ENCODE peak calls at places on chromosomes 16 and 17, in eight cellular contexts. M is lower lobe of right lung, O is PC-3, W is neural progenitor cell, D is Peyer's patch, F is body of pancreas, X is mammary epithelial cell, K is pancreas. P is an unnamed sample.

GRCh38 chr16:87956169-87956770 is 5.0 kb downstream of the BANP start:
- DNase-seq in W (peak; percentile 65), D (peak; percentile 84), O (no peak), F (peak; percentile 62), M (peak; percentile 62), X (no peak), K (no peak), P (no peak)

GRCh38 chr17:41651625-41652460 is 27.5 kb upstream of the KRT17 start:
- DNase-seq in F (peak; percentile 81), X (peak; percentile 88), W (no peak), D (peak; percentile 86), O (no peak), K (peak; percentile 78), M (peak; percentile 88), P (no peak)

GRCh38 chr17:31487063-31487647 is 95.7 kb downstream of the RAB11FIP4 start:
- DNase-seq in W (no peak), D (no peak), X (no peak), M (no peak), O (no peak), K (no peak), F (no peak), P (no peak)

GRCh38 chr16:69701866-69702265 is 24.5 kb downstream of the NQO1 start:
- DNase-seq in F (no peak), X (no peak), M (no peak), K (no peak), D (no peak), O (no peak), W (no peak), P (no peak)

GRCh38 chr17:65931246-65932149 is 260.4 kb downstream of the CEP112 start:
- DNase-seq in K (no peak), M (no peak), D (no peak), W (no peak), O (no peak), F (no peak), X (no peak), P (no peak)

GRCh38 chr17:57350266-57350665 is 93.9 kb downstream of the MSI2 start:
- DNase-seq in F (no peak), X (no peak), O (no peak), M (no peak), W (no peak), K (no peak), D (no peak), P (peak; percentile 75)

GRCh38 chr16:69204106-69204655 is 17.2 kb downstream of the SNTB2 start:
- DNase-seq in F (no peak), X (no peak), M (no peak), O (no peak), K (no peak), D (no peak), W (no peak), P (no peak)

GRCh38 chr16:28915181-28915580 is 9.9 kb downstream of the RABEP2 start:
- DNase-seq in W (no peak), X (no peak), M (no peak), K (no peak), O (peak; percentile 51), D (no peak), F (no peak), P (no peak)

GRCh38 chr17:12094336-12094735 is 73.7 kb downstream of the MAP2K4 start:
- DNase-seq in O (no peak), K (no peak), F (no peak), M (no peak), W (no peak), D (no peak), X (no peak), P (no peak)

GRCh38 chr17:41676058-41676419 is 12.6 kb upstream of the EIF1 start:
- DNase-seq in F (no peak), M (no peak), O (no peak), W (no peak), K (no peak), X (no peak), D (no peak), P (no peak)

GRCh38 chr16:50301626-50302471 is 35.5 kb downstream of the ADCY7 start:
- DNase-seq in K (no peak), M (peak; percentile 46), F (no peak), O (no peak), D (peak; percentile 48), X (peak; percentile 53), W (no peak), P (peak; percentile 44)

GRCh38 chr17:56908061-56908542 is 5.7 kb downstream of the TRIM25 start:
- DNase-seq in M (peak; percentile 90), F (peak; percentile 49), O (peak; percentile 70), W (no peak), X (no peak), D (peak; percentile 91), K (no peak), P (peak; percentile 79)

GRCh38 chr17:15039366-15039765 is 225.8 kb downstream of the PMP22 start:
- DNase-seq in F (no peak), M (no peak), K (no peak), X (peak; percentile 5), D (no peak), O (peak; percentile 29), W (no peak), P (no peak)

GRCh38 chr16:22206847-22207714 is 1.0 kb downstream of the EEF2K start:
- DNase-seq in D (peak; percentile 80), O (peak; percentile 61), K (peak; percentile 88), W (peak; percentile 52), M (peak; percentile 86), X (peak; percentile 58), F (peak; percentile 88), P (peak; percentile 88)

GRCh38 chr17:50511058-50511457 is 2.8 kb downstream of the MYCBPAP start:
- DNase-seq in K (no peak), M (no peak), W (no peak), D (no peak), X (no peak), F (no peak), O (peak; percentile 59), P (no peak)

GRCh38 chr16:23889189-23889588 is 53.4 kb downstream of the PRKCB start:
- DNase-seq in W (no peak), K (no peak), D (no peak), F (no peak), X (no peak), O (no peak), M (no peak), P (no peak)

GRCh38 chr16:47774661-47775060 is 313.5 kb downstream of the PHKB start:
- DNase-seq in F (no peak), X (peak; percentile 44), D (no peak), W (peak; percentile 27), O (peak; percentile 78), M (no peak), K (no peak), P (no peak)

GRCh38 chr16:31451681-31452351 is 7.5 kb upstream of the ARMC5 start:
- DNase-seq in M (no peak), K (peak; percentile 59), W (peak; percentile 79), X (peak; percentile 69), F (peak; percentile 71), O (peak; percentile 60), D (peak; percentile 66), P (peak; percentile 59)

GRCh38 chr17:71334041-71334781 is 786.6 kb upstream of the SOX9 start:
- DNase-seq in F (no peak), O (no peak), M (no peak), X (no peak), K (no peak), W (peak; percentile 8), D (no peak), P (no peak)

GRCh38 chr16:84196727-84197486 is 6.0 kb downstream of the ADAD2 start:
- DNase-seq in K (no peak), X (peak; percentile 80), O (no peak), F (no peak), M (no peak), D (no peak), W (no peak), P (no peak)

GRCh38 chr17:34998205-34998604 is 17.9 kb downstream of the LIG3 start:
- DNase-seq in M (peak; percentile 72), K (peak; percentile 74), F (peak; percentile 77), W (peak; percentile 77), D (peak; percentile 89), O (peak; percentile 66), X (peak; percentile 57), P (peak; percentile 76)

GRCh38 chr17:44797809-44798208 is 32.3 kb downstream of the GJC1 start:
- DNase-seq in K (no peak), X (no peak), O (no peak), F (no peak), D (no peak), W (no peak), M (no peak), P (no peak)

DNA sequence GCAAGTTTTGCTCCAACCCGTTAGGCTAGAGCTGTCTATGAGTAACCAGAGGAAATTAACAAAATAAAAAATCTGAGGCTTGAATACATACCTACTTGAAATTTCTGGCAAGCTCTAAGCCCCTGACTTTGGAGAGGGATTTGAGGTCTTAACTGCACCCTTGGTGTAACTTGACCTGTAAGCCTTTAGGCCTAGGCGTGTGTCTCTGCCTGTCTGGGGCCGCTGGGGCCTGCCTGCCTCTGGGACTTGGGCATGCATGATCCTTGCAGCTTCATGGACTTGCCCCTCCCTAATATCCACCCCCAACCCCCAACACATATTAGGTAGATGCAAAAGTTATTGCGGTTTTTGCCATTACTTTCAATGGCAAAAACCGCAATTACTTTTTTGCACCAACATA is 3.7 kb upstream of the CDC42EP4 start:
- DNase-seq in M (no peak), F (no peak), K (no peak), O (no peak), D (no peak), W (no peak), X (no peak), P (no peak)
- H3K27ac ChIP-seq in M (no peak overlapping the region), F (no peak overlapping the region), K (no peak overlapping the region), O (no peak overlapping the region), D (no peak overlapping the region), W (no peak overlapping the region), X (no peak overlapping the region), P (no peak overlapping the region)

GRCh38 chr16:27138257-27138656 is 65.1 kb upstream of the KDM8 start:
- DNase-seq in X (no peak), F (no peak), D (no peak), O (no peak), K (no peak), W (no peak), M (no peak), P (no peak)
- H3K4me1 ChIP-seq in X (no peaks in the 10 kb centered on the region), F (no peaks in the 10 kb centered on the region), D (no peaks in the 10 kb centered on the region), O (no peaks in the 10 kb centered on the region), K (no peaks in the 10 kb centered on the region), W (no peaks in the 10 kb centered on the region), M (no peaks in the 10 kb centered on the region), P (no peaks in the 10 kb centered on the region)

GRCh38 chr16:75301804-75302203 is 50.4 kb upstream of the BCAR1 start:
- DNase-seq in X (no peak), M (no peak), F (no peak), W (no peak), D (no peak), K (no peak), O (no peak), P (no peak)
- TF ChIP-seq CTCF in X (no peak), M (no peak), F (no peak), W (no peak), D (no peak), K (no peak), O (no peak), P (no peak)

DNA sequence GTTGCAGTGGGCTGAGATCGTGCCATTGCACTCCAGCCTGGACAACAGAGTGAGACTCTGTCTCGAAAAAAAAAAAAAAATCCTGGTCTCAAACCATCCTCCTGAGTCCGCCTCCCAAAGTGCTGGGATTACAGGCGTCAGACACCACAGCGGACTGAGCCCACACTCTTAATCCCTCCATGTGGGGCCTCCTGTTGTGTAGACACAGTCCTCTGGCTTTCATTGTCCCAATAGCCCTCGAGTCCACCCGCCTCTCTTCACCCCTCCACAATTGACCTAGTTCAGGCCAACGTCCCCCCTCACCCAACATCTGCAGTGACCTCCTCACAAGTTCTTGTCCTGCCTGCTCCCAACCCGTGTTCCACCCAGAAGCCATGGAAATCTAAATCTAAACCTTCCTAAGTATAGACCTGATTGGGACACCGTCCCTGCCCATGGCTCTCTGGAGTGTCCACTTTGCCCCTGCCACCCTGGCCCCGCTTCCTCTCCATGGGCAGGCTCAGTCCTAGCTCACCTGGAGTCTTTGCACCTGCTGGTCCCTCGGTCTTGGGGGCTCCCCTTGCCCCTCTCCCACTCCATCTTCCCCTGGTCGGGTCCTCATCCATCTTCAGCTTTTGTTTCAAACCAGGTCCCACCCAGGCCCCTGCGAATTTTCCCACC is 46.7 kb downstream of the HAPSTR1 start:
- DNase-seq in O (no peak), X (no peak), M (peak; percentile 26), K (no peak), D (no peak), W (no peak), F (no peak), P (no peak)
- H3K27ac ChIP-seq in O (no peak overlapping the region), X (no peak overlapping the region), M (no peak overlapping the region), K (no peak overlapping the region), D (no peak overlapping the region), W (no peak overlapping the region), F (no peak overlapping the region), P (no peak overlapping the region)

P was measured in right lobe of liver.